ENCODE peak calls at places on chromosomes 6 and 20, in four cellular contexts. One of them, this sample, is unnamed.

GRCh38 chr6:81487489-81487888 is 265.0 kb downstream of the TENT5A start:
- DNase-seq in pancreas: peak; percentile 34
- DNase-seq in lower lobe of right lung: no peak
- DNase-seq in fibroblast of pulmonary artery: peak; percentile 29
- DNase-seq in this sample: peak; percentile 40

GRCh38 chr6:125869427-125869826 is 78.7 kb downstream of the NCOA7 start:
- DNase-seq in fibroblast of pulmonary artery: no peak
- DNase-seq in pancreas: no peak
- DNase-seq in lower lobe of right lung: no peak
- DNase-seq in this sample: no peak

GRCh38 chr20:881051-881820 is 34.9 kb downstream of the ANGPT4 start:
- DNase-seq in lower lobe of right lung: no peak
- DNase-seq in fibroblast of pulmonary artery: peak; percentile 69
- DNase-seq in pancreas: no peak
- DNase-seq in this sample: peak; percentile 52

GRCh38 chr20:34437330-34437986 is 74.4 kb downstream of the ITCH start:
- DNase-seq in pancreas: no peak
- DNase-seq in lower lobe of right lung: no peak
- DNase-seq in fibroblast of pulmonary artery: peak; percentile 75
- DNase-seq in this sample: peak; percentile 6

GRCh38 chr20:49575551-49576060 is 7.7 kb upstream of the PTGIS start:
- DNase-seq in fibroblast of pulmonary artery: no peak
- DNase-seq in pancreas: no peak
- DNase-seq in lower lobe of right lung: no peak
- DNase-seq in this sample: peak; percentile 53

GRCh38 chr6:150336299-150336698 is 32.5 kb upstream of the IYD start:
- DNase-seq in pancreas: no peak
- DNase-seq in fibroblast of pulmonary artery: no peak
- DNase-seq in lower lobe of right lung: no peak
- DNase-seq in this sample: peak; percentile 11

GRCh38 chr6:72721346-72721745 is 99.5 kb downstream of the KCNQ5 start:
- DNase-seq in fibroblast of pulmonary artery: no peak
- DNase-seq in lower lobe of right lung: no peak
- DNase-seq in pancreas: no peak
- DNase-seq in this sample: no peak

GRCh38 chr20:31485450-31486339 is 10.6 kb downstream of the REM1 start:
- DNase-seq in lower lobe of right lung: peak; percentile 51
- DNase-seq in pancreas: no peak
- DNase-seq in fibroblast of pulmonary artery: peak; percentile 86
- DNase-seq in this sample: peak; percentile 33

GRCh38 chr20:39716796-39717341 is 754.7 kb downstream of the DHX35 start:
- DNase-seq in lower lobe of right lung: no peak
- DNase-seq in fibroblast of pulmonary artery: no peak
- DNase-seq in pancreas: no peak
- DNase-seq in this sample: peak; percentile 59

GRCh38 chr20:41218466-41218865 is 81.1 kb downstream of the PLCG1 start:
- DNase-seq in fibroblast of pulmonary artery: peak; percentile 76
- DNase-seq in lower lobe of right lung: no peak
- DNase-seq in pancreas: no peak
- DNase-seq in this sample: peak; percentile 86

GRCh38 chr20:22619272-22619671 is 34.9 kb upstream of the FOXA2 start:
- DNase-seq in lower lobe of right lung: no peak
- DNase-seq in pancreas: no peak
- DNase-seq in fibroblast of pulmonary artery: no peak
- DNase-seq in this sample: no peak

GRCh38 chr6:3624268-3625136 is 127.0 kb downstream of the PXDC1 start:
- DNase-seq in pancreas: no peak
- DNase-seq in lower lobe of right lung: no peak
- DNase-seq in fibroblast of pulmonary artery: no peak
- DNase-seq in this sample: no peak

DNA sequence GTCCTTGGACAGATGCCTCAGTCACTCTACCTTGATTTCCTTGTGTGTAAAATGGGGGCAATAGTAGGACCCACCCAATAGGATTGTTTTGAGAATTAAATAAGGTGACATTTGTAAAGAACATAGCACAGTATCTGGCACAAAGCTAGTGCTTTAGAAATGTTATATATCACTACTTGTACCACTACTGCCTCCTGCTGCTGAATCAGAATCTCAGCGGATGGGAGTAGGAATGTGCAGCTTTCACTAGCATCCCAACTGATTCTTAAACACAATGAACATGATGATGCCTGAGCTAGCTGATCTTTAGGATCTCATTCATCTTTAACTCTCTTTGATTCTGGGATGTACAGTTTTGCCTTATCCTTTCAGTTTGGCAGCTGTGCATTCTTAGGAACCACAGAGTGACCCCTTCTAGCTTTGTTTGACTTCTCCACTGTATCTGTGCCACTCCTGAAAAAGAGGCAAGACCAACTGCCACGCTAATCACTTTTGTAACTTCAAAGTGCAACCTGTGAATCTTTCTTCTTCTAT is 7.2 kb downstream of the PBOV1 start:
- DNase-seq in lower lobe of right lung: no peak
- DNase-seq in pancreas: no peak
- DNase-seq in fibroblast of pulmonary artery: no peak
- DNase-seq in this sample: no peak
- TF ChIP-seq CTCF in lower lobe of right lung: peak; percentile 21
- TF ChIP-seq CTCF in pancreas: no peak
- TF ChIP-seq CTCF in fibroblast of pulmonary artery: no peak
- TF ChIP-seq CTCF in this sample: no peak

GRCh38 chr6:36755435-36756348 is 58.1 kb downstream of the RAB44 start:
- DNase-seq in fibroblast of pulmonary artery: peak; percentile 70
- DNase-seq in lower lobe of right lung: no peak
- DNase-seq in pancreas: no peak
- DNase-seq in this sample: peak; percentile 47
- H3K4me3 ChIP-seq in fibroblast of pulmonary artery: no peak overlapping the region
- H3K4me3 ChIP-seq in lower lobe of right lung: no peak overlapping the region
- H3K4me3 ChIP-seq in pancreas: no peak overlapping the region
- H3K4me3 ChIP-seq in this sample: no peak overlapping the region

DNA sequence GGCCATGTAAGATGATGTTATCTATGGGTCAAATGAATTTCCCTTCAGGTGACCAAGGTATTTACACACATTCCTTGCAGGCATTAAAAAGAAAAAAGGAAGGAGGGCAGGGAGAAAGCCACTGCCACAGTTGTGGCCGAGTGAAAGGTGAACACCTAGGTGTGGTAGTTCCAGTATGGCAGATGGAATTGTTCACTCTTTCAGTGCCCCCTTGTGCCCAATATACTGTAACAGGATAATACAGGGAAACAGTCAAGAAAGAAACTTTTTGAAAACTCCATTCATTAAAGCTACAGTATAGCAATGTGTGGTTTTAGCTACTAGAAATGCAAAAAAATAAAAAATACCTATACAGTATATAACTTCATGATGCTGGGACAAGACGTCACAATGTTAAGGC is 52.1 kb downstream of the BMP2 start:
- DNase-seq in pancreas: no peak
- DNase-seq in lower lobe of right lung: no peak
- DNase-seq in fibroblast of pulmonary artery: peak; percentile 26
- DNase-seq in this sample: no peak
- TF ChIP-seq CTCF in pancreas: peak; percentile 15
- TF ChIP-seq CTCF in lower lobe of right lung: peak; percentile 32
- TF ChIP-seq CTCF in fibroblast of pulmonary artery: peak; percentile 13
- TF ChIP-seq CTCF in this sample: no peak

DNA sequence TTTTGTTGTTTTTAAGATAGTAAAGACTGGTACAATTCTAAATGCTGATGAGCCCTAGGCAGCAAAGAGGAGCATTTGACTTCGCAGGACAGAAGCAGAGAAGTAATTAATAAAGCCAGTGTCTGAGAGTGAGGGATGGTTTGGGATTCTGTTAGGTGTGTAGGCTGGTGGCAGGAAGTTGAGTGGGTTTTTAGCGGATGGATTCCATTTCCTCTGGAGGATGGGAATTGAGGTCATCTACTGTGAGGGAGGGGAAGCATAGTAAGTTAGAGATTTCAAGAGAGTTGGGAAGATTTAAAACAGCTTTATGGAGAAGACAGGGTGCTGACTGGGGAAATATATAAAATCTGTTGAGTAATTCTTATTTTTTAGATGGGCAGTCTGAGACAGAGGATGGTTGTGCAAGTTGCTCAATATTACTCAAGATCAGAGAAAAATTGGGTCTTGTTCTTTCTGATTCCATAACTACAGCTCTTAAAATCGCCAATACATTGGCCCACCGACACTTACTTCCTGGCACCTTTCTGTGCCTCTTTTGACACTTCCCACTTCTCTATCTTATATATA is 48.8 kb downstream of the PRL start:
- DNase-seq in lower lobe of right lung: no peak
- DNase-seq in pancreas: no peak
- DNase-seq in fibroblast of pulmonary artery: peak; percentile 46
- DNase-seq in this sample: peak; percentile 58
- H3K4me3 ChIP-seq in lower lobe of right lung: no peak overlapping the region
- H3K4me3 ChIP-seq in pancreas: no peak overlapping the region
- H3K4me3 ChIP-seq in fibroblast of pulmonary artery: no peak overlapping the region
- H3K4me3 ChIP-seq in this sample: no peak overlapping the region

GRCh38 chr6:87391334-87391733 is 16.4 kb upstream of the CFAP206 start:
- DNase-seq in lower lobe of right lung: no peak
- DNase-seq in fibroblast of pulmonary artery: peak; percentile 48
- DNase-seq in pancreas: no peak
- DNase-seq in this sample: peak; percentile 32
- TF ChIP-seq CTCF in lower lobe of right lung: no peak
- TF ChIP-seq CTCF in fibroblast of pulmonary artery: peak; percentile 62
- TF ChIP-seq CTCF in pancreas: no peak
- TF ChIP-seq CTCF in this sample: peak; percentile 35